ENCODE peak calls at places on chromosomes 5 and 9, in six cellular contexts. O, N, T, J, D and G are unnamed samples.

GRCh38 chr9:119283118-119283794 is 86.0 kb downstream of the BRINP1 start:
- DNase-seq in N (no peak), T (no peak), J (no peak), O (no peak), D (no peak), G (peak)

GRCh38 chr5:142618125-142618524 is 67.8 kb downstream of the FGF1 start:
- DNase-seq in O (no peak), D (no peak), N (no peak), J (no peak), T (peak), G (peak)

GRCh38 chr9:105608685-105609598 is 51.0 kb downstream of the FKTN start:
- DNase-seq in N (peak), D (peak), J (peak), O (peak), T (peak), G (peak)

GRCh38 chr5:111997308-111998159 is 240.5 kb upstream of the NREP start:
- DNase-seq in J (no peak), D (no peak), N (no peak), O (no peak), T (peak), G (peak)

GRCh38 chr9:35908484-35909125 is 685 bp upstream of the SPAAR start:
- DNase-seq in O (no peak), J (peak), D (no peak), T (no peak), N (no peak), G (peak)

GRCh38 chr9:127626752-127627493 is 14.8 kb downstream of the STXBP1 start:
- DNase-seq in O (no peak), N (no peak), D (no peak), J (no peak), T (no peak), G (no peak)

GRCh38 chr5:81162501-81162900 is 70.6 kb upstream of the CKMT2 start:
- DNase-seq in T (no peak), O (no peak), D (no peak), J (no peak), N (no peak), G (no peak)

GRCh38 chr5:116516021-116516420 is 58.6 kb downstream of the SEMA6A start:
- DNase-seq in N (no peak), T (no peak), D (no peak), O (no peak), J (no peak), G (no peak)

GRCh38 chr5:94754824-94755223 is 136.4 kb downstream of the SLF1 start:
- DNase-seq in J (no peak), O (no peak), D (no peak), T (peak), N (no peak), G (no peak)

GRCh38 chr9:78866228-78867132 is 569.6 kb downstream of the PSAT1 start:
- DNase-seq in O (no peak), J (no peak), N (no peak), T (peak), D (no peak), G (peak)

GRCh38 chr5:134240421-134240962 is 14.6 kb upstream of the PPP2CA start:
- DNase-seq in N (no peak), O (no peak), J (no peak), D (no peak), T (peak), G (no peak)

GRCh38 chr9:127589955-127590370 is 22.1 kb upstream of the STXBP1 start:
- DNase-seq in D (no peak), N (peak), O (peak), T (peak), J (peak), G (peak)

GRCh38 chr9:35618325-35618727 is at the start of gene CD72:
- DNase-seq in O (peak), J (no peak), D (no peak), N (no peak), T (no peak), G (no peak)

GRCh38 chr5:93831449-93831848 is 90.0 kb upstream of the POU5F2 start:
- DNase-seq in O (no peak), J (no peak), T (peak), N (no peak), D (no peak), G (peak)

GRCh38 chr5:139810341-139811075 is 14.9 kb downstream of the PSD2 start:
- DNase-seq in D (no peak), T (no peak), J (no peak), N (no peak), O (no peak), G (no peak)

GRCh38 chr9:133892193-133892920 is 99.8 kb downstream of the VAV2 start:
- DNase-seq in N (no peak), D (no peak), T (no peak), J (peak), O (no peak), G (no peak)

GRCh38 chr5:132898094-132898493 is 24.6 kb downstream of the LEAP2 start:
- DNase-seq in D (no peak), J (no peak), O (no peak), T (no peak), N (no peak), G (no peak)

GRCh38 chr5:158570502-158570901 is 529.2 kb downstream of the EBF1 start:
- DNase-seq in N (no peak), T (no peak), O (no peak), J (no peak), D (no peak), G (no peak)

GRCh38 chr5:59562756-59563389 is 330.7 kb downstream of the PDE4D start:
- DNase-seq in O (peak), T (peak), N (peak), J (peak), D (peak), G (no peak)

GRCh38 chr9:77977210-77977611 is 54.4 kb downstream of the GNAQ start:
- DNase-seq in D (no peak), J (no peak), O (peak), N (peak), T (peak), G (peak)

GRCh38 chr5:102778478-102778877 is 23.4 kb downstream of the PAM start:
- DNase-seq in T (peak), J (no peak), N (no peak), D (no peak), O (no peak), G (peak)

GRCh38 chr9:76926324-76926731 is 20.4 kb upstream of the PRUNE2 start:
- DNase-seq in T (peak), D (no peak), O (no peak), J (no peak), N (no peak), G (peak)

GRCh38 chr9:138016406-138017187 is 139.0 kb downstream of the CACNA1B start:
- DNase-seq in J (no peak), T (no peak), O (no peak), N (no peak), D (no peak), G (no peak)

GRCh38 chr9:93193373-93193725 is 9.4 kb downstream of the WNK2 start:
- DNase-seq in T (no peak), N (no peak), O (no peak), J (peak), D (no peak), G (no peak)

GRCh38 chr9:35948901-35949318 is 9.0 kb downstream of the OR2S2 start:
- DNase-seq in J (no peak), T (no peak), N (no peak), O (no peak), D (no peak), G (no peak)